ENCODE peak calls at places on chromosome 21, in seven cellular contexts. Z, U, J, G, Y, M and O are unnamed samples.

GRCh38 chr21:28113718-28114117 is 879.0 kb downstream of the LTN1 start:
- DNase-seq in Z (no peak), U (no peak), J (no peak), G (no peak), Y (no peak), M (no peak), O (no peak)

GRCh38 chr21:38202811-38203210 is 54.0 kb upstream of the KCNJ15 start:
- DNase-seq in Z (no peak), U (no peak), J (no peak), G (no peak), Y (no peak), M (no peak), O (no peak)

GRCh38 chr21:23016617-23017016 is 2018.4 kb downstream of the NCAM2 start:
- DNase-seq in Z (no peak), U (no peak), J (no peak), G (no peak), Y (no peak), M (peak), O (no peak)

GRCh38 chr21:35086357-35086756 is 37.3 kb upstream of the RUNX1 start:
- DNase-seq in Z (no peak), U (peak), J (no peak), G (no peak), Y (no peak), M (no peak), O (no peak)

GRCh38 chr21:28419811-28420210 is 572.9 kb downstream of the LTN1 start:
- DNase-seq in Z (no peak), U (no peak), J (no peak), G (no peak), Y (no peak), M (no peak), O (no peak)

GRCh38 chr21:16624468-16625102 is 888.3 kb upstream of the CXADR start:
- DNase-seq in Z (no peak), U (no peak), J (peak), G (no peak), Y (no peak), M (peak), O (no peak)

GRCh38 chr21:17388226-17388625 is 124.6 kb upstream of the CXADR start:
- DNase-seq in Z (no peak), U (no peak), J (no peak), G (no peak), Y (no peak), M (no peak), O (no peak)

GRCh38 chr21:38170283-38170682 is 86.5 kb upstream of the KCNJ15 start:
- DNase-seq in Z (peak), U (peak), J (no peak), G (no peak), Y (no peak), M (peak), O (no peak)

GRCh38 chr21:41121785-41122415 is 46.1 kb upstream of the BACE2 start:
- DNase-seq in Z (peak), U (peak), J (peak), G (peak), Y (no peak), M (peak), O (peak)

GRCh38 chr21:21236981-21237380 is 238.8 kb downstream of the NCAM2 start:
- DNase-seq in Z (no peak), U (no peak), J (no peak), G (no peak), Y (no peak), M (no peak), O (no peak)

GRCh38 chr21:41475714-41476405 is 32.1 kb downstream of the TMPRSS2 start:
- DNase-seq in Z (no peak), U (no peak), J (no peak), G (no peak), Y (no peak), M (no peak), O (no peak)